ENCODE peak calls at places on chromosomes 11 and 22, in five cellular contexts. W, P, N, O and F are unnamed samples.

GRCh38 chr11:64865286-64866172 is 12.9 kb downstream of the EHD1 start:
- DNase-seq in W (no peak), P (no peak), N (no peak), O (no peak), F (no peak)

GRCh38 chr11:102761646-102762238 is 18.7 kb downstream of the MMP10 start:
- DNase-seq in W (no peak), P (no peak), N (no peak), O (no peak), F (no peak)

GRCh38 chr11:100932474-100933100 is 197.0 kb downstream of the PGR start:
- DNase-seq in W (peak), P (no peak), N (peak), O (no peak), F (no peak)

GRCh38 chr11:96390403-96390830 is 604 bp downstream of the JRKL start:
- DNase-seq in W (no peak), P (peak), N (no peak), O (no peak), F (no peak)

GRCh38 chr22:17233348-17234043 is 14.3 kb upstream of the ADA2 start:
- DNase-seq in W (no peak), P (no peak), N (no peak), O (no peak), F (no peak)

GRCh38 chr11:120096326-120096725 is 41.6 kb downstream of the TRIM29 start:
- DNase-seq in W (no peak), P (no peak), N (no peak), O (no peak), F (no peak)

GRCh38 chr11:118892515-118892914 is 8.8 kb downstream of the CXCR5 start:
- DNase-seq in W (no peak), P (no peak), N (peak), O (no peak), F (no peak)

GRCh38 chr22:37184816-37185541 is 3.1 kb downstream of the C1QTNF6 start:
- DNase-seq in W (no peak), P (peak), N (no peak), O (no peak), F (no peak)

GRCh38 chr11:63858628-63859550 is 20.0 kb downstream of the MARK2 start:
- DNase-seq in W (no peak), P (peak), N (no peak), O (no peak), F (no peak)

GRCh38 chr22:48204296-48204695 is 1441.8 kb downstream of the TBC1D22A start:
- DNase-seq in W (no peak), P (no peak), N (no peak), O (no peak), F (no peak)

GRCh38 chr11:70667767-70668166 is 269.4 kb downstream of the CTTN start:
- DNase-seq in W (no peak), P (no peak), N (no peak), O (no peak), F (no peak)

GRCh38 chr22:45876136-45877035 is 100.6 kb downstream of the WNT7B start:
- DNase-seq in W (no peak), P (no peak), N (no peak), O (no peak), F (no peak)